ENCODE peak calls at places on chromosome 11, in four cellular contexts. One of them, this sample, is unnamed. For H3K4me1, the result is how much of the 10 kb centered on the place peaks cover.

GRCh38 chr11:65868076-65868667 is 4.4 kb downstream of the EFEMP2 start:
- DNase-seq in K562: peak
- DNase-seq in GM12878: no peak
- DNase-seq in HepG2: no peak
- DNase-seq in this sample: peak

GRCh38 chr11:27319065-27319464 is 44.0 kb downstream of the CCDC34 start:
- DNase-seq in K562: no peak
- DNase-seq in GM12878: peak
- DNase-seq in HepG2: peak
- DNase-seq in this sample: no peak

GRCh38 chr11:69657456-69657910 is 16.5 kb downstream of the CCND1 start:
- DNase-seq in K562: no peak
- DNase-seq in GM12878: no peak
- DNase-seq in HepG2: no peak
- DNase-seq in this sample: no peak

GRCh38 chr11:86138958-86139357 is 70.1 kb upstream of the PICALM start:
- DNase-seq in K562: no peak
- DNase-seq in GM12878: peak
- DNase-seq in HepG2: no peak
- DNase-seq in this sample: no peak

GRCh38 chr11:39806652-39807051 is 1652.8 kb downstream of the LRRC4C start:
- DNase-seq in K562: no peak
- DNase-seq in GM12878: no peak
- DNase-seq in HepG2: no peak
- DNase-seq in this sample: peak

GRCh38 chr11:110381214-110381613 is 48.5 kb upstream of the FDX1 start:
- DNase-seq in K562: no peak
- DNase-seq in GM12878: no peak
- DNase-seq in HepG2: no peak
- DNase-seq in this sample: no peak

GRCh38 chr11:80898910-80899309 is 1458.1 kb upstream of the TENM4 start:
- DNase-seq in K562: no peak
- DNase-seq in GM12878: no peak
- DNase-seq in HepG2: no peak
- DNase-seq in this sample: no peak

GRCh38 chr11:15006139-15006759 is 34.1 kb upstream of the CALCA start:
- DNase-seq in K562: peak
- DNase-seq in GM12878: peak
- DNase-seq in HepG2: peak
- DNase-seq in this sample: peak

GRCh38 chr11:103622296-103622695 is 414.1 kb upstream of the DDI1 start:
- DNase-seq in K562: no peak
- DNase-seq in GM12878: no peak
- DNase-seq in HepG2: no peak
- DNase-seq in this sample: no peak

GRCh38 chr11:76033699-76034098 is 172.6 kb downstream of the WNT11 start:
- DNase-seq in K562: no peak
- DNase-seq in GM12878: peak
- DNase-seq in HepG2: no peak
- DNase-seq in this sample: no peak

GRCh38 chr11:45035440-45035839 is 84.8 kb upstream of the TP53I11 start:
- DNase-seq in K562: no peak
- DNase-seq in GM12878: no peak
- DNase-seq in HepG2: no peak
- DNase-seq in this sample: no peak

GRCh38 chr11:130047141-130047540 is 22.6 kb upstream of the APLP2 start:
- DNase-seq in K562: no peak
- DNase-seq in GM12878: no peak
- DNase-seq in HepG2: no peak
- DNase-seq in this sample: no peak

GRCh38 chr11:77779935-77780334 is 40.6 kb downstream of the RSF1 start:
- DNase-seq in K562: peak
- DNase-seq in GM12878: no peak
- DNase-seq in HepG2: peak
- DNase-seq in this sample: peak

GRCh38 chr11:63829823-63830489 is 9.0 kb upstream of the MARK2 start:
- DNase-seq in K562: peak
- DNase-seq in GM12878: no peak
- DNase-seq in HepG2: peak
- DNase-seq in this sample: peak

GRCh38 chr11:2789331-2789730 is 89.5 kb upstream of the KCNQ1OT1 start:
- DNase-seq in K562: no peak
- DNase-seq in GM12878: no peak
- DNase-seq in HepG2: no peak
- DNase-seq in this sample: no peak

GRCh38 chr11:120952503-120953229 is 71.2 kb upstream of the TBCEL start:
- DNase-seq in K562: peak
- DNase-seq in GM12878: peak
- DNase-seq in HepG2: peak
- DNase-seq in this sample: peak

GRCh38 chr11:65700377-65700776 is 11.7 kb upstream of the KAT5 start:
- DNase-seq in K562: no peak
- DNase-seq in GM12878: no peak
- DNase-seq in HepG2: no peak
- DNase-seq in this sample: no peak

GRCh38 chr11:119816660-119817059 is 87.7 kb upstream of the NECTIN1 start:
- DNase-seq in K562: no peak
- DNase-seq in GM12878: no peak
- DNase-seq in HepG2: no peak
- DNase-seq in this sample: peak

GRCh38 chr11:32088117-32088941 is 2.5 kb upstream of the RCN1 start:
- DNase-seq in K562: peak
- DNase-seq in GM12878: peak
- DNase-seq in HepG2: no peak
- DNase-seq in this sample: no peak

GRCh38 chr11:26522912-26523610 is 49.0 kb downstream of the MUC15 start:
- DNase-seq in K562: peak
- DNase-seq in GM12878: no peak
- DNase-seq in HepG2: peak
- DNase-seq in this sample: peak

GRCh38 chr11:122656073-122656630 is 630 bp downstream of the UBASH3B start:
- DNase-seq in K562: peak
- DNase-seq in GM12878: no peak
- DNase-seq in HepG2: no peak
- DNase-seq in this sample: peak

GRCh38 chr11:111944139-111944538 is 7.0 kb downstream of the DIXDC1 start:
- DNase-seq in K562: no peak
- DNase-seq in GM12878: no peak
- DNase-seq in HepG2: peak
- DNase-seq in this sample: peak

GRCh38 chr11:103491777-103492176 is 382.6 kb downstream of the DYNC2H1 start:
- DNase-seq in K562: no peak
- DNase-seq in GM12878: no peak
- DNase-seq in HepG2: no peak
- DNase-seq in this sample: peak

GRCh38 chr11:132913886-132914285 is 618.4 kb downstream of the OPCML start:
- DNase-seq in K562: no peak
- DNase-seq in GM12878: no peak
- DNase-seq in HepG2: no peak
- DNase-seq in this sample: no peak

GRCh38 chr11:842370-843002 is at the start of the genes POLR2L and TSPAN4:
- DNase-seq in K562: peak
- DNase-seq in GM12878: no peak
- DNase-seq in HepG2: peak
- DNase-seq in this sample: peak
- TF ChIP-seq REST in K562: peak
- TF ChIP-seq REST in GM12878: no peak
- TF ChIP-seq REST in HepG2: no peak
- TF ChIP-seq REST in this sample: no peak

GRCh38 chr11:96389604-96390402 is at the start of the genes CCDC82 and JRKL:
- DNase-seq in K562: peak
- DNase-seq in GM12878: peak
- DNase-seq in HepG2: peak
- DNase-seq in this sample: peak

GRCh38 chr11:96390403-96390830 is 604 bp downstream of the JRKL start:
- DNase-seq in K562: no peak
- DNase-seq in GM12878: no peak
- DNase-seq in HepG2: no peak
- DNase-seq in this sample: no peak

GRCh38 chr11:96393753-96394348 is 4.0 kb downstream of the JRKL start:
- DNase-seq in K562: peak
- DNase-seq in GM12878: peak
- DNase-seq in HepG2: peak
- DNase-seq in this sample: peak

GRCh38 chr11:96388891-96389603 is 665 bp downstream of the CCDC82 start:
- DNase-seq in K562: peak
- DNase-seq in GM12878: peak
- DNase-seq in HepG2: peak
- DNase-seq in this sample: peak

GRCh38 chr11:96391698-96392307 is 2.0 kb downstream of the JRKL start:
- DNase-seq in K562: peak
- DNase-seq in GM12878: no peak
- DNase-seq in HepG2: no peak
- DNase-seq in this sample: no peak
- TF ChIP-seq CREB1 in K562: no peak
- TF ChIP-seq CREB1 in GM12878: no peak
- TF ChIP-seq CREB1 in HepG2: no peak
- TF ChIP-seq CREB1 in this sample: no peak

GRCh38 chr11:47997063-47998053 is 17.0 kb downstream of the PTPRJ start:
- DNase-seq in K562: no peak
- DNase-seq in GM12878: no peak
- DNase-seq in HepG2: no peak
- DNase-seq in this sample: no peak
- H3K4me1 ChIP-seq in K562: under half
- H3K4me1 ChIP-seq in GM12878: under half
- H3K4me1 ChIP-seq in HepG2: half or more
- H3K4me1 ChIP-seq in this sample: under half

DNA sequence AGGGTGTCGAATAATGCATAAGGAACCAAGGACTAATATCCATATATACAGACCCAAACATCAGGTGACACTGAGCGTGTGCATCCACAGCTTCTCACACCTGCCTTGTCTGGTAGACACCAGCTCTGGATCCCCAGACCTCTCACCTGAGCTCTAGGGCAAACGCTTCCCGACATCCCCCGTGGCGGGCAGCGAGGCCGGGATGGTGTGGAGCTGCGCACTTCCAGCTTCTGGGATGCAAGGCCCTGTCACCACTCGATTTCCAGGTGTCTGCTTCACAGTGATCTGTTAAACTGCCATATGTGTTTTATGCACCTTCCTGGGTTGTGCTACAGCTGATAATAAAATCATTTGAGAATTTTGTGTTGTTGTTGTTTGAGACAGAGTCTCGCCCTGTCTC is 15.3 kb upstream of the TREH start:
- DNase-seq in K562: no peak
- DNase-seq in GM12878: no peak
- DNase-seq in HepG2: no peak
- DNase-seq in this sample: no peak
- TF ChIP-seq REST in K562: no peak
- TF ChIP-seq REST in GM12878: no peak
- TF ChIP-seq REST in HepG2: no peak
- TF ChIP-seq REST in this sample: no peak

This sample was measured in GM23338.